ENCODE peak calls at places on chromosome 17, in five cellular contexts. I, A, B, G and O are unnamed samples.
A peak's percentile ranks its signal among the peaks of the same experiment; 100 is the strongest.

GRCh38 chr17:42387221-42387657 is 1.0 kb downstream of the STAT3 start:
- DNase-seq in I (peak; percentile 86), A (peak; percentile 68), B (peak; percentile 70), G (no peak), O (peak; percentile 90)

GRCh38 chr17:17492562-17492961 is 3.6 kb downstream of the RASD1 start:
- DNase-seq in I (no peak), A (no peak), B (no peak), G (no peak), O (no peak)

GRCh38 chr17:35244345-35245195 is 1.7 kb downstream of the SLFN5 start:
- DNase-seq in I (peak; percentile 65), A (peak; percentile 63), B (peak; percentile 83), G (peak; percentile 88), O (peak; percentile 6)

GRCh38 chr17:2372681-2373080 is 28.2 kb downstream of the MNT start:
- DNase-seq in I (no peak), A (no peak), B (no peak), G (no peak), O (no peak)

GRCh38 chr17:3035968-3036280 is 27.5 kb downstream of the OR1D5 start:
- DNase-seq in I (no peak), A (no peak), B (no peak), G (no peak), O (no peak)

GRCh38 chr17:57404807-57405485 is 148.6 kb downstream of the MSI2 start:
- DNase-seq in I (no peak), A (no peak), B (no peak), G (no peak), O (no peak)

GRCh38 chr17:45061606-45062205 is 589 bp downstream of the NMT1 start:
- DNase-seq in I (no peak), A (no peak), B (no peak), G (no peak), O (no peak)

GRCh38 chr17:50257574-50258224 is 16.6 kb upstream of the TMEM92 start:
- DNase-seq in I (no peak), A (no peak), B (no peak), G (no peak), O (no peak)

GRCh38 chr17:44221072-44221861 is 1.8 kb upstream of the UBTF start:
- DNase-seq in I (peak; percentile 65), A (peak; percentile 83), B (no peak), G (peak; percentile 83), O (peak; percentile 78)

GRCh38 chr17:19533718-19534561 is at the start of gene SLC47A1:
- DNase-seq in I (peak; percentile 37), A (peak; percentile 48), B (no peak), G (peak; percentile 23), O (peak; percentile 58)

GRCh38 chr17:36657763-36658490 is 56.5 kb downstream of the MRM1 start:
- DNase-seq in I (no peak), A (no peak), B (no peak), G (peak; percentile 59), O (no peak)

GRCh38 chr17:79990051-79990592 is 45.5 kb downstream of the TBC1D16 start:
- DNase-seq in I (no peak), A (no peak), B (no peak), G (no peak), O (peak; percentile 53)

GRCh38 chr17:33038740-33039139 is 47.1 kb downstream of the SPACA3 start:
- DNase-seq in I (no peak), A (peak; percentile 45), B (peak; percentile 7), G (peak; percentile 73), O (no peak)